ENCODE peak calls at places on chromosomes 12 and 14, in seven cellular contexts. R is PC-3; S is neural crest cell; A is naive thymus-derived CD8-positive, alpha-beta T cell; L is non-pigmented ciliary epithelial cell; C is spleen; J is H9. F is an unnamed sample.
A peak's percentile ranks its signal among the peaks of the same experiment; 100 is the strongest.

GRCh38 chr14:47438650-47439140 is 236.7 kb downstream of the MDGA2 start:
- DNase-seq in J (no peak), S (no peak), C (no peak), L (peak; percentile 48), R (peak; percentile 58), A (no peak), F (peak; percentile 1)

GRCh38 chr14:96268426-96269358 is 12.7 kb downstream of the BDKRB1 start:
- DNase-seq in L (no peak), S (no peak), C (no peak), A (no peak), R (peak; percentile 81), J (peak; percentile 19), F (peak; percentile 98)

GRCh38 chr12:106924458-106924857 is 31.2 kb upstream of the TMEM263 start:
- DNase-seq in A (no peak), S (no peak), R (no peak), J (no peak), L (no peak), C (no peak), F (no peak)

GRCh38 chr12:103102225-103102744 is 144.8 kb downstream of the ASCL1 start:
- DNase-seq in R (no peak), C (no peak), J (no peak), A (no peak), S (no peak), L (no peak), F (no peak)

GRCh38 chr14:99758121-99758871 is 34.9 kb upstream of the EML1 start:
- DNase-seq in J (peak; percentile 79), R (peak; percentile 94), S (no peak), L (peak; percentile 76), A (no peak), C (no peak), F (peak; percentile 89)

GRCh38 chr14:42475289-42475688 is 868.6 kb downstream of the LRFN5 start:
- DNase-seq in L (no peak), A (no peak), J (peak; percentile 55), C (no peak), R (no peak), S (no peak), F (no peak)

GRCh38 chr12:53956914-53957536 is 2.3 kb downstream of the HOXC12 start:
- DNase-seq in R (no peak), C (no peak), L (no peak), J (no peak), S (no peak), A (no peak), F (no peak)

GRCh38 chr12:6047249-6048227 is 76.9 kb downstream of the VWF start:
- DNase-seq in S (no peak), R (no peak), A (no peak), J (no peak), L (peak; percentile 41), C (peak; percentile 11), F (peak; percentile 49)

GRCh38 chr12:107679346-107679745 is 6.3 kb upstream of the PWP1 start:
- DNase-seq in L (no peak), R (no peak), C (no peak), A (no peak), J (no peak), S (no peak), F (no peak)

GRCh38 chr14:20460458-20461229 is 590 bp downstream of the PIP4P1 start:
- DNase-seq in R (peak; percentile 35), C (no peak), S (no peak), A (peak; percentile 75), L (no peak), J (peak; percentile 63), F (peak; percentile 17)

GRCh38 chr12:101939856-101940265 is 62.5 kb downstream of the DRAM1 start:
- DNase-seq in J (peak; percentile 69), R (peak; percentile 77), A (peak; percentile 53), L (no peak), S (peak; percentile 45), C (no peak), F (peak; percentile 81)

GRCh38 chr14:77099425-77100167 is 1.5 kb downstream of the CIPC start:
- DNase-seq in S (no peak), L (peak; percentile 28), A (no peak), J (no peak), C (no peak), R (peak; percentile 75), F (peak; percentile 80)

GRCh38 chr12:85831327-85831990 is 4.8 kb downstream of the RASSF9 start:
- DNase-seq in A (no peak), S (no peak), J (no peak), C (no peak), R (no peak), L (no peak), F (no peak)

GRCh38 chr12:108115746-108116125 is 13.4 kb upstream of the WSCD2 start:
- DNase-seq in S (no peak), R (no peak), A (no peak), C (no peak), J (no peak), L (no peak), F (no peak)

GRCh38 chr12:53070901-53071492 is 8.2 kb downstream of the SPRYD3 start:
- DNase-seq in S (no peak), J (peak; percentile 39), C (peak; percentile 66), A (no peak), L (no peak), R (no peak), F (no peak)

GRCh38 chr14:74954232-74954946 is 1.0 kb downstream of the PGF start:
- DNase-seq in S (no peak), L (no peak), R (no peak), A (no peak), C (no peak), J (no peak), F (no peak)

GRCh38 chr14:75222208-75222701 is 45.8 kb upstream of the TMED10 start:
- DNase-seq in R (no peak), C (peak; percentile 79), A (no peak), L (peak; percentile 96), S (no peak), J (peak; percentile 42), F (peak; percentile 94)

GRCh38 chr12:58033831-58034230 is 92.5 kb downstream of the ATP23 start:
- DNase-seq in A (no peak), C (no peak), R (no peak), J (no peak), S (no peak), L (no peak), F (no peak)

GRCh38 chr12:28442101-28442500 is 251.8 kb downstream of the CCDC91 start:
- DNase-seq in J (no peak), R (no peak), L (no peak), A (no peak), S (no peak), C (no peak), F (no peak)

GRCh38 chr14:90382491-90383125 is 14.2 kb upstream of the CALM1 start:
- DNase-seq in S (no peak), R (peak; percentile 67), A (peak; percentile 71), C (peak; percentile 87), L (no peak), J (no peak), F (no peak)

GRCh38 chr12:99670635-99671034 is 23.1 kb downstream of the GARIN6 start:
- DNase-seq in S (no peak), R (peak; percentile 11), J (no peak), L (peak; percentile 19), A (no peak), C (no peak), F (no peak)

GRCh38 chr12:53505086-53505485 is 2.2 kb downstream of the NPFF start:
- DNase-seq in L (no peak), A (no peak), R (peak; percentile 59), J (no peak), C (no peak), S (no peak), F (peak; percentile 38)

GRCh38 chr12:52215587-52216031 is 17.4 kb upstream of the KRT7 start:
- DNase-seq in A (no peak), S (no peak), L (peak; percentile 71), C (peak; percentile 44), J (no peak), R (peak; percentile 95), F (peak; percentile 93)

GRCh38 chr12:75863475-75863874 is 168.1 kb downstream of the PHLDA1 start:
- DNase-seq in L (no peak), S (no peak), A (no peak), J (no peak), C (no peak), R (no peak), F (no peak)

GRCh38 chr14:38357557-38357956 is 101.7 kb upstream of the CLEC14A start:
- DNase-seq in S (no peak), R (peak; percentile 53), C (no peak), A (no peak), J (no peak), L (peak; percentile 80), F (peak; percentile 66)

GRCh38 chr14:93974299-93974698 is 2.1 kb downstream of the ASB2 start:
- DNase-seq in J (no peak), C (no peak), S (no peak), A (no peak), R (no peak), L (no peak), F (no peak)

GRCh38 chr12:41769810-41770209 is 374.9 kb downstream of the GXYLT1 start:
- DNase-seq in S (no peak), C (no peak), L (no peak), R (no peak), J (no peak), A (no peak), F (no peak)

GRCh38 chr12:104064842-104065441 is 611 bp downstream of the HCFC2 start:
- DNase-seq in R (peak; percentile 18), L (no peak), C (peak; percentile 78), J (no peak), S (no peak), A (no peak), F (peak; percentile 22)

GRCh38 chr14:52692248-52692962 is 3.0 kb downstream of the ERO1A start:
- DNase-seq in C (no peak), A (no peak), S (no peak), J (no peak), L (no peak), R (no peak), F (peak; percentile 55)

GRCh38 chr12:12660201-12660600 is 35.8 kb downstream of the GPR19 start:
- DNase-seq in J (no peak), A (no peak), S (no peak), R (no peak), C (no peak), L (no peak), F (no peak)

GRCh38 chr12:79360936-79361335 is 329.8 kb downstream of the PAWR start:
- DNase-seq in J (no peak), A (no peak), C (no peak), S (no peak), L (no peak), R (no peak), F (no peak)

GRCh38 chr14:104297721-104298401 is 159.5 kb downstream of the KIF26A start:
- DNase-seq in L (no peak), R (no peak), A (no peak), C (peak; percentile 71), S (no peak), J (no peak), F (no peak)

GRCh38 chr14:95445161-95445560 is 71.3 kb downstream of the SYNE3 start:
- DNase-seq in A (no peak), C (no peak), L (no peak), R (peak; percentile 15), S (no peak), J (no peak), F (no peak)

F was measured in MCF 10A.